ENCODE peak calls at places on chromosomes 16 and 17, in four cellular contexts. O, N, K and W are unnamed samples.

GRCh38 chr16:84138824-84139627 is 6.0 kb downstream of the HSDL1 start:
- DNase-seq in N (peak), K (no peak), O (no peak), W (no peak)

GRCh38 chr16:48609453-48610023 is 442 bp downstream of the N4BP1 start:
- DNase-seq in N (peak), O (no peak), K (peak), W (no peak)

GRCh38 chr16:62764572-62764971 is 728.3 kb upstream of the CDH8 start:
- DNase-seq in N (no peak), O (no peak), K (no peak), W (no peak)

GRCh38 chr16:5350118-5350517 is 252.5 kb upstream of the EEF2KMT start:
- DNase-seq in K (no peak), N (no peak), O (no peak), W (no peak)

GRCh38 chr16:89615596-89616090 is 2.2 kb downstream of the DPEP1 start:
- DNase-seq in O (no peak), N (no peak), K (no peak), W (no peak)

GRCh38 chr17:57995076-57995956 is 7.3 kb upstream of the VEZF1 start:
- DNase-seq in O (no peak), K (peak), N (peak), W (peak)

GRCh38 chr17:40345161-40346034 is 19.1 kb downstream of the GJD3 start:
- DNase-seq in K (peak), N (peak), O (no peak), W (peak)

GRCh38 chr17:45320349-45320930 is 3.6 kb upstream of the MAP3K14 start:
- DNase-seq in K (no peak), O (no peak), N (no peak), W (no peak)

GRCh38 chr16:23155445-23156049 is 6.3 kb upstream of the USP31 start:
- DNase-seq in O (no peak), K (no peak), N (no peak), W (no peak)

GRCh38 chr16:81693047-81693446 is 86.0 kb upstream of the PLCG2 start:
- DNase-seq in K (peak), N (no peak), O (no peak), W (no peak)

GRCh38 chr17:71900830-71901229 is 220.0 kb upstream of the SOX9 start:
- DNase-seq in K (no peak), N (no peak), O (no peak), W (no peak)

GRCh38 chr17:4485676-4486646 is 12.7 kb upstream of the SPNS2 start:
- DNase-seq in N (no peak), K (peak), O (no peak), W (no peak)

GRCh38 chr16:90018297-90019200 is 707 bp downstream of the DBNDD1 start:
- DNase-seq in N (no peak), K (no peak), O (no peak), W (no peak)

GRCh38 chr16:85554114-85554790 is 58.9 kb upstream of the GSE1 start:
- DNase-seq in N (peak), O (peak), K (peak), W (peak)

GRCh38 chr17:68382582-68383085 is 74.7 kb downstream of the WIPI1 start:
- DNase-seq in N (no peak), K (no peak), O (no peak), W (no peak)

GRCh38 chr17:15914400-15915165 is 30.3 kb upstream of the ADORA2B start:
- DNase-seq in O (no peak), N (no peak), K (no peak), W (no peak)

GRCh38 chr17:81716674-81716996 is 4.6 kb downstream of the SLC25A10 start:
- DNase-seq in O (no peak), N (no peak), K (no peak), W (no peak)